ENCODE peak calls at places on chromosomes 16 and 17, in eight cellular contexts. Y is RWPE1; H is GM23248; Z is transverse colon; V is CD8-positive, alpha-beta T cell; G is A549; M is heart right ventricle; A is dorsolateral prefrontal cortex. J is an unnamed sample.

GRCh38 chr16:2428051-2428786 is 1.0 kb upstream of the CCNF start:
- DNase-seq in Y (peak), H (peak), Z (peak), V (no peak), G (no peak), M (peak), A (no peak), J (no peak)

GRCh38 chr17:64355536-64356303 is 34.9 kb downstream of the PECAM1 start:
- DNase-seq in Y (no peak), H (peak), Z (no peak), V (no peak), G (no peak), M (no peak), A (no peak), J (no peak)

GRCh38 chr17:42665581-42666001 is 6.5 kb downstream of the TUBG2 start:
- DNase-seq in Y (no peak), H (no peak), Z (no peak), V (no peak), G (no peak), M (no peak), A (no peak), J (no peak)

GRCh38 chr17:9231449-9232154 is 210.3 kb downstream of the NTN1 start:
- DNase-seq in Y (no peak), H (no peak), Z (no peak), V (no peak), G (no peak), M (no peak), A (no peak), J (no peak)

GRCh38 chr17:82399030-82399429 is 19.1 kb upstream of the HEXD start:
- DNase-seq in Y (no peak), H (peak), Z (no peak), V (no peak), G (no peak), M (no peak), A (peak), J (no peak)

GRCh38 chr16:71894229-71894920 is 956 bp upstream of the IST1 start:
- DNase-seq in Y (peak), H (peak), Z (peak), V (peak), G (no peak), M (no peak), A (peak), J (peak)

GRCh38 chr16:28136751-28137434 is 73.4 kb upstream of the GSG1L start:
- DNase-seq in Y (no peak), H (no peak), Z (no peak), V (peak), G (no peak), M (no peak), A (no peak), J (no peak)

GRCh38 chr17:30600062-30600829 is 123.0 kb downstream of the GOSR1 start:
- DNase-seq in Y (peak), H (peak), Z (peak), V (peak), G (peak), M (peak), A (peak), J (peak)

GRCh38 chr16:85205747-85206471 is 93.6 kb upstream of the CIBAR2 start:
- DNase-seq in Y (peak), H (peak), Z (no peak), V (no peak), G (no peak), M (no peak), A (no peak), J (no peak)

GRCh38 chr17:1365445-1366039 is 34.5 kb downstream of the YWHAE start:
- DNase-seq in Y (peak), H (peak), Z (peak), V (peak), G (peak), M (no peak), A (peak), J (no peak)

GRCh38 chr17:75691371-75692290 is 24.5 kb downstream of the SAP30BP start:
- DNase-seq in Y (no peak), H (peak), Z (no peak), V (no peak), G (no peak), M (no peak), A (peak), J (no peak)

GRCh38 chr17:42675984-42676423 is 790 bp downstream of the PLEKHH3 start:
- DNase-seq in Y (no peak), H (peak), Z (peak), V (no peak), G (peak), M (peak), A (no peak), J (no peak)

GRCh38 chr16:30660424-30661251 is 2.4 kb downstream of the FBRS start:
- DNase-seq in Y (no peak), H (peak), Z (peak), V (peak), G (no peak), M (no peak), A (no peak), J (no peak)

GRCh38 chr17:64736804-64737492 is 74.8 kb upstream of the SMURF2 start:
- DNase-seq in Y (no peak), H (peak), Z (peak), V (peak), G (no peak), M (no peak), A (no peak), J (peak)

GRCh38 chr17:57970706-57971105 is 15.5 kb upstream of the CUEDC1 start:
- DNase-seq in Y (no peak), H (peak), Z (no peak), V (no peak), G (no peak), M (no peak), A (no peak), J (no peak)

GRCh38 chr17:1491406-1492248 is 859 bp downstream of the MYO1C start:
- DNase-seq in Y (peak), H (peak), Z (peak), V (no peak), G (peak), M (peak), A (peak), J (no peak)

GRCh38 chr17:81868674-81869220 is 2.4 kb downstream of the ARHGDIA start:
- DNase-seq in Y (peak), H (peak), Z (peak), V (no peak), G (peak), M (no peak), A (no peak), J (no peak)

GRCh38 chr16:592518-593306 is 2.8 kb downstream of the RAB40C start:
- DNase-seq in Y (peak), H (peak), Z (peak), V (no peak), G (no peak), M (no peak), A (peak), J (peak)

GRCh38 chr16:85515830-85516397 is 97.2 kb upstream of the GSE1 start:
- DNase-seq in Y (no peak), H (peak), Z (no peak), V (no peak), G (no peak), M (no peak), A (no peak), J (no peak)

GRCh38 chr17:69246726-69247375 is 18.2 kb upstream of the ABCA10 start:
- DNase-seq in Y (peak), H (peak), Z (no peak), V (no peak), G (peak), M (no peak), A (no peak), J (no peak)

GRCh38 chr17:72775237-72775636 is 317.3 kb downstream of the SLC39A11 start:
- DNase-seq in Y (no peak), H (no peak), Z (no peak), V (no peak), G (no peak), M (no peak), A (no peak), J (no peak)

GRCh38 chr17:62689441-62690167 is 62.1 kb downstream of the MRC2 start:
- DNase-seq in Y (no peak), H (no peak), Z (no peak), V (no peak), G (no peak), M (no peak), A (no peak), J (no peak)

GRCh38 chr16:83344014-83344413 is 463.8 kb upstream of the HSBP1 start:
- DNase-seq in Y (no peak), H (peak), Z (no peak), V (no peak), G (no peak), M (no peak), A (no peak), J (no peak)

GRCh38 chr17:280216-280615 is 72.4 kb downstream of the RPH3AL start:
- DNase-seq in Y (no peak), H (no peak), Z (no peak), V (no peak), G (no peak), M (no peak), A (no peak), J (no peak)

GRCh38 chr16:29029168-29029994 is 44.5 kb downstream of the LAT start:
- DNase-seq in Y (peak), H (peak), Z (no peak), V (peak), G (peak), M (no peak), A (peak), J (peak)

GRCh38 chr17:846901-847777 is 65.0 kb downstream of the MRM3 start:
- DNase-seq in Y (no peak), H (peak), Z (no peak), V (no peak), G (no peak), M (no peak), A (no peak), J (no peak)

GRCh38 chr16:7246578-7246977 is 86.1 kb upstream of the RBFOX1 start:
- DNase-seq in Y (no peak), H (peak), Z (no peak), V (no peak), G (no peak), M (no peak), A (no peak), J (no peak)

GRCh38 chr17:56593073-56593740 is at the start of gene NOG:
- DNase-seq in Y (peak), H (peak), Z (no peak), V (peak), G (peak), M (peak), A (peak), J (no peak)

GRCh38 chr17:66018786-66019185 is 173.1 kb downstream of the CEP112 start:
- DNase-seq in Y (no peak), H (no peak), Z (no peak), V (no peak), G (no peak), M (no peak), A (no peak), J (no peak)

GRCh38 chr17:17784599-17785264 is 52.1 kb downstream of the SREBF1 start:
- DNase-seq in Y (no peak), H (peak), Z (no peak), V (no peak), G (peak), M (no peak), A (no peak), J (no peak)

GRCh38 chr16:81647527-81647926 is 131.6 kb upstream of the PLCG2 start:
- DNase-seq in Y (peak), H (peak), Z (no peak), V (no peak), G (peak), M (no peak), A (peak), J (no peak)

GRCh38 chr16:84841787-84842300 is 22.1 kb downstream of the CRISPLD2 start:
- DNase-seq in Y (peak), H (no peak), Z (peak), V (no peak), G (no peak), M (no peak), A (no peak), J (no peak)

GRCh38 chr17:42898147-42898807 is 2.3 kb upstream of the G6PC1 start:
- DNase-seq in Y (no peak), H (no peak), Z (no peak), V (no peak), G (no peak), M (no peak), A (no peak), J (no peak)

DNA sequence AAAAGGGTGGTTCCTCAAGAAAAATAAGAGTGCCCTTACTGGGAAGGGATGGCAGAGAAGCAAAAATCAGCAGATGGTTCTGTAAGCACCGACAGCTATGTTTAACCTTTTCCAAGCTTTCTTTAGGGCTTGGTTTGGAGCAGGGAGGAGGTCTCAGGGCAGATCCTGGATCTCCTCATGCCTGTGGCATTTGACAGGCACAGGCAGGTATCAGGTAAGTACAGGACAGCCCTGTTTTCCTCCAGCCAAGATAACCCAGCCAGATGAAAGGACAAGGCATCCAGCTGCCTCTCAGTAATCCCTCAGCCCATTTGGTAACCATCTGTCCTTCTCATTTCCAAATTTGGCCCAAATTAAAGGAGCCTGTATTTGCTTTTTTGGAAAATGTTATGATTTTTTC is 141.5 kb downstream of the TOX3 start:
- DNase-seq in Y (no peak), H (no peak), Z (no peak), V (no peak), G (no peak), M (no peak), A (no peak), J (peak)
- H3K27ac ChIP-seq in Y (no peak), H (no peak), Z (no peak), V (no peak), G (no peak), M (no peak), A (no peak), J (no peak)

DNA sequence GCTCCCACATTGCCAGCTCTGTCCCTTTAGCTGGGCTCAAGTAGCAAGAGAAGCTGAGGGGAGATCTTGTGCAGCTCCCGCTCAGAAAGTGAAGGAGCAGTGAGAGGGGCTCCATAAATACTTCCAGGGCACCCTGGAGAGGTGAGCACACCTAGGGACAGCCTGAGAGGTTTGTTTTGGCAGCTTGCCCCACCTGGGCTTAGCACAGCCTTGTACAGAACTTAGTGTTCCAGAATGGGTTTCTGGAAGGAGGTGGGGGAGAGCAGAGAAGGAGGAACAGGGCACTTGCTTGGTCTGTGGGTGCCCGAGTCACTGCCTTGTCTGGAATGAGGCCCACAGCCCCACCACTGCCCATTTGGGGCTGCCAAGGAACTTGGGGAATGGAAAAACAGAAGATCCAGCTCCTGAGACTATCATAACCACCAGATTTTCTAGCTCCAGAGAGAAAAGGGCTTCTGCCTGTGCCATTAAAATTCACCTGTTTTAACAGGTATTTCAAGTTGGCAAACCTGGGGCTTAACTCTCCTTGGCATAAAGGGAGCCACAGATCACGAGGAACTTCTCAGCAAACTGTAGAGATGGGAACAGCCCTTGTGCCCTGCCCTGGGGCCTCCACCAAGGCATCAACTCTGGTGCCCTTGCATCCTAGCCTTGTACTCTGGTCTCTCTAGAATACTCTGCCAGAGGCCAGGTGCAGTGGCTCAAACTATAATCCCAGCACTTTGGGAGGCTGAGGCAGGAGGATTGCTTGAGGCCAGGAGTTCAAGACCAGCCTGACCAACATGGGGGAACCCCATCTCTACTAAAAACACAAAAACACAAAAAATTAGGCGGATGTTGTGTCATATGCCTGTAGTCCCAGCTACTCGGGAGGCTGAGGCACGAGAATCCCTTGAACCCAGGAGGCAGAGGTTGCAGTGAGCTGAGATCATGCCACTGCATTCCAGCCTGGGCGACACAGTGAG is 1.9 kb downstream of the PRR15L start:
- DNase-seq in Y (no peak), H (no peak), Z (peak), V (no peak), G (no peak), M (no peak), A (no peak), J (no peak)
- H3K27ac ChIP-seq in Y (peak), H (no peak), Z (peak), V (no peak), G (peak), M (no peak), A (no peak), J (no peak)

GRCh38 chr16:19850131-19850817 is 34.4 kb downstream of the GPRC5B start:
- DNase-seq in Y (no peak), H (no peak), Z (no peak), V (no peak), G (no peak), M (no peak), A (no peak), J (no peak)
- H3K27ac ChIP-seq in Y (no peak), H (no peak), Z (no peak), V (no peak), G (no peak), M (peak), A (peak), J (no peak)

DNA sequence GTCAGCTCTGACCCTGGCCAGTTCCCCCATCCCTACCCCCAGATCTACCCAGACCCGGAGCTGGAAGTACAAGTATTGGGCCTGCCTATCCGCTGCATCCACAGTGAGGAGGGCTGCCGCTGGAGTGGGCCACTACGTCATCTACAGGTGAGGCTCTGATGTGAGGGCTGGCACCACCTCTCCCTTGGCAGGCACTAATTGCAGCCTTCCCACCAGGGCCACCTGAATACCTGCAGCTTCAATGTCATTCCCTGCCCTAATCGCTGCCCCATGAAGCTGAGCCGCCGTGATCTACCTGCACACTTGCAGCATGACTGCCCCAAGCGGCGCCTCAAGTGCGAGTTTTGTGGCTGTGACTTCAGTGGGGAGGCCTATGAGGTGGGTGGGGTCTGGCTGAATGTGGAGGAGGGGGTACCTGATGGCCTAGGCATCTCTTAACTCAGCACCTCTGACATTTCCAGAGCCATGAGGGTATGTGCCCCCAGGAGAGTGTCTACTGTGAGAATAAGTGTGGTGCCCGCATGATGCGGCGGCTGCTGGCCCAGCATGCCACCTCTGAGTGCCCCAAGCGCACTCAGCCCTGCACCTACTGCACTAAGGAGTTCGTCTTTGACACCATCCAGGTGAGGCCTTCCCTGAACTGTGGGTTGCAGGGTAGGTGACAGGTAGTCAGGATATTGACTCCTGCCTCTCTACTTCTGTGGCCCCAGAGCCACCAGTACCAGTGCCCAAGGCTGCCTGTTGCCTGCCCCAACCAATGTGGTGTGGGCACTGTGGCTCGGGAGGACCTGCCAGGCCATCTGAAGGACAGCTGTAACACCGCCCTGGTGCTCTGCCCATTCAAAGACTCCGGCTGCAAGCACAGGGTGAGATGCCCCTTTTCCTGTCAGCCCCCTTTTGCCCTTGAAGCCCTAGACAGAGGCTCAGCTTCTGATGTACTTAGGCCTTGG is 4.3 kb downstream of the TRAF4 start:
- DNase-seq in Y (no peak), H (no peak), Z (no peak), V (no peak), G (no peak), M (no peak), A (no peak), J (no peak)
- H3K27ac ChIP-seq in Y (peak), H (no peak), Z (peak), V (no peak), G (no peak), M (no peak), A (peak), J (peak)

GRCh38 chr17:40065041-40065770 is 2.4 kb downstream of the THRA start:
- DNase-seq in Y (no peak), H (peak), Z (no peak), V (no peak), G (no peak), M (no peak), A (no peak), J (no peak)

GRCh38 chr17:40068129-40068581 is 5.4 kb downstream of the THRA start:
- DNase-seq in Y (no peak), H (peak), Z (no peak), V (no peak), G (no peak), M (no peak), A (no peak), J (no peak)

GRCh38 chr17:40063915-40064531 is 1.3 kb downstream of the THRA start:
- DNase-seq in Y (no peak), H (peak), Z (no peak), V (no peak), G (no peak), M (no peak), A (peak), J (no peak)

GRCh38 chr17:40067710-40068109 is 4.9 kb downstream of the THRA start:
- DNase-seq in Y (no peak), H (no peak), Z (no peak), V (no peak), G (no peak), M (no peak), A (no peak), J (no peak)

DNA sequence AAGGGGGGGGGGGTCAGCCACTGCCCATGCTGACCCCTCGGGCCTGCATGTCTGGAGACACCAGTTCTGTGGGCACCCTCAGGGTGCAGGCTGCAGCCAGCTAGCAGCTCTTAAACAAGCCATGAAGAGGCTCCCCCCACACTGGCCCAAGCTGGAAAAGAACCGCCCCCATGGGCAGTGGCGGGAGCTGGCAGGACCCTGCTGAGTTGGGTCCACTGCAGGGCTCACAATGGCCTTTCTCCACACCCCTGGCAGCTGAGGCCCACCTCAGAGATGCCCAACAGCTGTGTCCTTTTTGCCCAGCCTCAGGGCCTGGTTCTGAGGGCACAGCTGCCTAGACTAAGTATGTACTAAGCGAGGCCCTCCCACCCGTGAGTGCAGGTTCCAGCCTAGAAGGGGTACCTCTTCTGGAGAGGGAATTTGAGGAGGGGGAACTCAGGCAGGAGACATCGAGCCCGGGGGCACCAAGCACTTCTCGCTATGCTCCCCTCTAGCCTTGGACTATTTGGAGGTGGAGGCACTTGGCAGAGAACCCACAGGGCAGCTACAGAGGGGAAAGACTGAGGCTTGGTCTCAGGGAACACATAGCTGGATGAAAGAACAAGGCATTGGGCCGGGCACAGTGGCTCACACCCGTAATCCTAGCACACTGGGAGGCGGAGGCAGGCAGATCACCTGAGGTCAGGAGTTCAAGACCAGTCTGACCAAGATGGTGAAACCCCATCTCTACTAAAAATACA is 3.2 kb downstream of the THRA start:
- DNase-seq in Y (no peak), H (no peak), Z (no peak), V (no peak), G (no peak), M (no peak), A (no peak), J (no peak)
- H3K27ac ChIP-seq in Y (peak), H (no peak), Z (peak), V (no peak), G (peak), M (peak), A (peak), J (no peak)